ENCODE peak calls at places on chromosomes 1 and 21, in ten cellular contexts. X, F, A, H, C, Q, I, B, L and D are unnamed samples.

GRCh38 chr1:232034547-232034946 is 408.0 kb downstream of the DISC1 start:
- DNase-seq in X (no peak), F (no peak), A (no peak), H (no peak), C (no peak), Q (no peak), I (no peak), B (no peak), L (no peak), D (no peak)

GRCh38 chr1:74343191-74343590 is 108.0 kb downstream of the TNNI3K start:
- DNase-seq in X (no peak), F (no peak), A (no peak), H (no peak), C (no peak), Q (no peak), I (no peak), B (no peak), L (no peak), D (no peak)

GRCh38 chr1:7026188-7026587 is 240.9 kb downstream of the CAMTA1 start:
- DNase-seq in X (no peak), F (no peak), A (no peak), H (no peak), C (no peak), Q (no peak), I (no peak), B (no peak), L (no peak), D (no peak)

GRCh38 chr1:52588535-52588934 is 13.6 kb upstream of the GPX7 start:
- DNase-seq in X (no peak), F (no peak), A (no peak), H (no peak), C (no peak), Q (no peak), I (no peak), B (no peak), L (no peak), D (no peak)

GRCh38 chr1:226870323-226871046 is at the start of gene PSEN2:
- DNase-seq in X (peak), F (peak), A (peak), H (peak), C (no peak), Q (no peak), I (peak), B (peak), L (peak), D (peak)

GRCh38 chr1:6275826-6276764 is 15.2 kb upstream of the GPR153 start:
- DNase-seq in X (no peak), F (no peak), A (no peak), H (peak), C (no peak), Q (no peak), I (no peak), B (peak), L (no peak), D (no peak)

GRCh38 chr1:95561244-95561840 is 327.3 kb downstream of the RWDD3 start:
- DNase-seq in X (no peak), F (no peak), A (no peak), H (no peak), C (no peak), Q (no peak), I (no peak), B (no peak), L (no peak), D (no peak)

GRCh38 chr21:36535618-36536241 is 55.8 kb upstream of the CLDN14 start:
- DNase-seq in X (no peak), F (no peak), A (no peak), H (no peak), C (no peak), Q (no peak), I (no peak), B (no peak), L (no peak), D (no peak)

GRCh38 chr1:177246710-177247588 is 76.2 kb downstream of the BRINP2 start:
- DNase-seq in X (no peak), F (no peak), A (no peak), H (no peak), C (no peak), Q (no peak), I (no peak), B (no peak), L (no peak), D (no peak)
- TF ChIP-seq POLR2AphosphoS5 in X (no peak), F (no peak), A (no peak), H (no peak), C (no peak), Q (no peak), I (no peak), B (peak), L (no peak), D (no peak)

GRCh38 chr1:178488393-178488792 is 8.4 kb downstream of the CLEC20A start:
- DNase-seq in X (no peak), F (no peak), A (no peak), H (no peak), C (no peak), Q (no peak), I (no peak), B (no peak), L (no peak), D (no peak)

GRCh38 chr1:178485467-178486098 is 11.2 kb downstream of the CLEC20A start:
- DNase-seq in X (no peak), F (peak), A (no peak), H (no peak), C (no peak), Q (no peak), I (no peak), B (no peak), L (no peak), D (no peak)

GRCh38 chr1:178484698-178485225 is 12.0 kb downstream of the CLEC20A start:
- DNase-seq in X (no peak), F (peak), A (no peak), H (no peak), C (no peak), Q (no peak), I (no peak), B (no peak), L (no peak), D (no peak)

GRCh38 chr1:178487070-178487615 is 9.6 kb downstream of the CLEC20A start:
- DNase-seq in X (no peak), F (no peak), A (no peak), H (no peak), C (no peak), Q (no peak), I (no peak), B (no peak), L (no peak), D (no peak)

GRCh38 chr1:178486100-178487069 is 10.4 kb downstream of the CLEC20A start:
- DNase-seq in X (no peak), F (no peak), A (no peak), H (no peak), C (no peak), Q (no peak), I (no peak), B (no peak), L (no peak), D (no peak)
- H3K27ac ChIP-seq in X (no peak), F (no peak), A (no peak), H (no peak), C (no peak), Q (no peak), I (no peak), B (no peak), L (no peak), D (no peak)

GRCh38 chr1:23484253-23485001 is 448 bp upstream of the ASAP3 start:
- DNase-seq in X (no peak), F (peak), A (peak), H (peak), C (peak), Q (peak), I (peak), B (peak), L (peak), D (peak)
- TF ChIP-seq POLR2AphosphoS5 in X (peak), F (no peak), A (peak), H (no peak), C (no peak), Q (no peak), I (no peak), B (no peak), L (no peak), D (peak)

DNA sequence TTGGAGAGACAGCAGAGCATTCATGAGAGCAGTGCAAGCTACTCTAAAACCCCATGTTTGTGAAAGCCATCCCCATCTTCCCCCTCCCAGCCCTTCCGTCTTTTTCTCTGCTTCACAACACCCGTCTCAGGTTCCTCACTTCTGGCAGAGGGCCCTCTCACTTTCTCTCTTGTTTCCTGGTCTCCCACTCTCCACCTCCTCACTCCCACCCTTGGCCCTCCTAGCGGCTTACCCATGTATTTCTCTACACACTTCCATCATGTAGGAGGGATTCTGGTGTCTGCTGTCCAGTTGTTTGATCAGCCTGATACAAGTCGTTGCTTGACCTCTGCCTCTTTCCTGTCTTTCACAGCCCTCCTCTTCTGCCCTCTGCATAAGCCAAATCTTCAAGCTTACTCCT is 92.8 kb downstream of the LRRC8C start:
- DNase-seq in X (no peak), F (no peak), A (no peak), H (no peak), C (no peak), Q (no peak), I (no peak), B (no peak), L (no peak), D (no peak)
- H3K27ac ChIP-seq in X (no peak), F (no peak), A (peak), H (peak), C (no peak), Q (no peak), I (no peak), B (no peak), L (no peak), D (no peak)

GRCh38 chr1:246597340-246597739 is 31.1 kb downstream of the CNST start:
- DNase-seq in X (no peak), F (peak), A (peak), H (peak), C (no peak), Q (no peak), I (peak), B (peak), L (no peak), D (no peak)
- TF ChIP-seq POLR2AphosphoS5 in X (no peak), F (no peak), A (no peak), H (peak), C (no peak), Q (no peak), I (no peak), B (peak), L (no peak), D (peak)

GRCh38 chr1:41305576-41306365 is 55.5 kb upstream of the FOXO6 start:
- DNase-seq in X (no peak), F (no peak), A (peak), H (no peak), C (no peak), Q (no peak), I (no peak), B (no peak), L (no peak), D (no peak)
- H3K27ac ChIP-seq in X (no peak), F (no peak), A (no peak), H (no peak), C (no peak), Q (no peak), I (no peak), B (no peak), L (no peak), D (no peak)

DNA sequence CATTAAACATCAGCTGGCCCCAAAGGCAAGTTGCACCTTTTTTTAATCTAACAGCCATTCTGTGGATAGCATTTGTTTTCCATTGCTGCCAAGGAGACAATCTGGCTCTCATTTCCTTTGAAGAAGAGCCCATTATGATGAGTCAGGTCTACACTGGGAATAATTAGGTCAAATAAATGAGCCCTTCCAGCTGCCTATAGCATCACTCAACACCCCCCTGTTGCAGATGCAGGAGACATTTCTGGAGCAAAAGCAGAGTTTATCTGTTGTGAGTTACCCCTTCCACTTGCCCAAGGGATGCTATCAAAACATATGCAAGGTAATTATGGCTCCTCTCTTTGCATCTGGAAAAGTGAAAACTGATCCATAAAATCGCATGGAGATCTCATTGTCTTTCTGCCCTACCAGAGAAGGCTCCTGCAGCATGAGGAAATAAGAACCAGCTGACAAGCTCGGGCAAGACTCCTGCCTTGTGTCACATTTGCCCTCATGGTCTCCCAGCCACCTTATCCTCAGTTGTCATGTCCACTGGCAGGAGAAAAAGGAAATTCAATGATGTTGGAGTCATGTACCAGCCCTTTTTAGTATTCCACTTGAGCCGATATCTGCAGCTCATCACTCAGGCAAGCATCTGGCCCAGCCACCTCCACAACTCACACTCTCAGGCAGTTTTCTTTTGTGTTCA is 135.9 kb downstream of the SLC30A10 start:
- DNase-seq in X (no peak), F (no peak), A (no peak), H (no peak), C (no peak), Q (no peak), I (no peak), B (no peak), L (no peak), D (no peak)
- TF ChIP-seq POLR2AphosphoS5 in X (no peak), F (no peak), A (no peak), H (no peak), C (no peak), Q (no peak), I (no peak), B (no peak), L (no peak), D (no peak)

GRCh38 chr1:207298666-207299065 is 22.8 kb upstream of the CD55 start:
- DNase-seq in X (no peak), F (peak), A (no peak), H (no peak), C (no peak), Q (no peak), I (no peak), B (no peak), L (no peak), D (no peak)
- H3K27ac ChIP-seq in X (no peak), F (no peak), A (peak), H (no peak), C (no peak), Q (no peak), I (no peak), B (no peak), L (peak), D (no peak)